ENCODE peak calls at places on chromosomes 11 and 22, in six cellular contexts. One of them, this sample, is unnamed.

GRCh38 chr11:71418643-71419042 is 29.6 kb downstream of the DHCR7 start:
- DNase-seq in activated CD4-positive, CD25-positive, alpha-beta regulatory T cell: no peak
- DNase-seq in germinal center: no peak
- DNase-seq in mesendoderm: no peak
- DNase-seq in T47D: no peak
- DNase-seq in sciatic nerve: no peak
- DNase-seq in this sample: no peak

GRCh38 chr11:57322881-57323467 is 1.8 kb downstream of the TNKS1BP1 start:
- DNase-seq in mesendoderm: peak; percentile 87
- DNase-seq in activated CD4-positive, CD25-positive, alpha-beta regulatory T cell: no peak
- DNase-seq in sciatic nerve: no peak
- DNase-seq in germinal center: no peak
- DNase-seq in T47D: no peak
- DNase-seq in this sample: no peak

GRCh38 chr11:111586305-111586915 is 15.8 kb upstream of the SIK2 start:
- DNase-seq in germinal center: peak; percentile 40
- DNase-seq in mesendoderm: peak; percentile 59
- DNase-seq in sciatic nerve: no peak
- DNase-seq in activated CD4-positive, CD25-positive, alpha-beta regulatory T cell: no peak
- DNase-seq in T47D: peak; percentile 28
- DNase-seq in this sample: peak; percentile 54

GRCh38 chr22:26756675-26757293 is 99.4 kb downstream of the MIAT start:
- DNase-seq in activated CD4-positive, CD25-positive, alpha-beta regulatory T cell: peak; percentile 28
- DNase-seq in germinal center: peak; percentile 81
- DNase-seq in sciatic nerve: peak; percentile 84
- DNase-seq in mesendoderm: peak; percentile 65
- DNase-seq in T47D: peak; percentile 24
- DNase-seq in this sample: no peak

GRCh38 chr11:11899401-11899800 is 57.6 kb downstream of the USP47 start:
- DNase-seq in sciatic nerve: no peak
- DNase-seq in germinal center: no peak
- DNase-seq in T47D: no peak
- DNase-seq in mesendoderm: peak; percentile 58
- DNase-seq in activated CD4-positive, CD25-positive, alpha-beta regulatory T cell: no peak
- DNase-seq in this sample: no peak

GRCh38 chr11:127609025-127609788 is 608.6 kb upstream of the KIRREL3 start:
- DNase-seq in germinal center: no peak
- DNase-seq in T47D: no peak
- DNase-seq in activated CD4-positive, CD25-positive, alpha-beta regulatory T cell: no peak
- DNase-seq in mesendoderm: no peak
- DNase-seq in sciatic nerve: no peak
- DNase-seq in this sample: no peak

GRCh38 chr11:110518809-110519514 is 89.2 kb downstream of the FDX1 start:
- DNase-seq in T47D: no peak
- DNase-seq in mesendoderm: no peak
- DNase-seq in activated CD4-positive, CD25-positive, alpha-beta regulatory T cell: no peak
- DNase-seq in germinal center: no peak
- DNase-seq in sciatic nerve: no peak
- DNase-seq in this sample: no peak

GRCh38 chr22:45284705-45285305 is at the start of gene UPK3A:
- DNase-seq in mesendoderm: peak; percentile 68
- DNase-seq in activated CD4-positive, CD25-positive, alpha-beta regulatory T cell: peak; percentile 29
- DNase-seq in germinal center: peak; percentile 85
- DNase-seq in T47D: peak; percentile 38
- DNase-seq in sciatic nerve: peak; percentile 74
- DNase-seq in this sample: peak; percentile 81

GRCh38 chr11:110962907-110963306 is 250.7 kb upstream of the ARHGAP20 start:
- DNase-seq in germinal center: no peak
- DNase-seq in mesendoderm: no peak
- DNase-seq in sciatic nerve: no peak
- DNase-seq in activated CD4-positive, CD25-positive, alpha-beta regulatory T cell: no peak
- DNase-seq in T47D: no peak
- DNase-seq in this sample: no peak

GRCh38 chr11:69896250-69896649 is 77.0 kb upstream of the FGF3 start:
- DNase-seq in activated CD4-positive, CD25-positive, alpha-beta regulatory T cell: no peak
- DNase-seq in T47D: no peak
- DNase-seq in sciatic nerve: no peak
- DNase-seq in mesendoderm: no peak
- DNase-seq in germinal center: no peak
- DNase-seq in this sample: no peak

GRCh38 chr11:62108017-62108750 is 15.6 kb upstream of the INCENP start:
- DNase-seq in sciatic nerve: no peak
- DNase-seq in T47D: no peak
- DNase-seq in activated CD4-positive, CD25-positive, alpha-beta regulatory T cell: no peak
- DNase-seq in mesendoderm: peak; percentile 75
- DNase-seq in germinal center: peak; percentile 35
- DNase-seq in this sample: peak; percentile 49

This sample was measured in prostate gland.